ENCODE peak calls at places on chromosome 1, in six cellular contexts. One of them, this sample, is unnamed.

GRCh38 chr1:41343790-41344679 is 17.2 kb upstream of the FOXO6 start:
- DNase-seq in AG04450: no peak
- DNase-seq in ovary: no peak
- DNase-seq in transverse colon: no peak
- DNase-seq in aorta: peak; percentile 61
- DNase-seq in CD4-positive, alpha-beta memory T cell: no peak
- DNase-seq in this sample: no peak

GRCh38 chr1:211281322-211282022 is 22.3 kb downstream of the RCOR3 start:
- DNase-seq in AG04450: no peak
- DNase-seq in ovary: no peak
- DNase-seq in transverse colon: no peak
- DNase-seq in aorta: no peak
- DNase-seq in CD4-positive, alpha-beta memory T cell: no peak
- DNase-seq in this sample: no peak

GRCh38 chr1:41919764-41920397 is 1.2 kb upstream of the HIVEP3 start:
- DNase-seq in AG04450: no peak
- DNase-seq in ovary: no peak
- DNase-seq in transverse colon: peak; percentile 57
- DNase-seq in aorta: no peak
- DNase-seq in CD4-positive, alpha-beta memory T cell: peak; percentile 78
- DNase-seq in this sample: peak; percentile 61

GRCh38 chr1:6519935-6520621 is 28.6 kb upstream of the PLEKHG5 start:
- DNase-seq in AG04450: peak; percentile 46
- DNase-seq in ovary: peak; percentile 66
- DNase-seq in transverse colon: no peak
- DNase-seq in aorta: peak; percentile 79
- DNase-seq in CD4-positive, alpha-beta memory T cell: no peak
- DNase-seq in this sample: no peak

GRCh38 chr1:59556802-59557548 is 257.8 kb upstream of the HOOK1 start:
- DNase-seq in AG04450: no peak
- DNase-seq in ovary: no peak
- DNase-seq in transverse colon: peak; percentile 34
- DNase-seq in aorta: no peak
- DNase-seq in CD4-positive, alpha-beta memory T cell: no peak
- DNase-seq in this sample: no peak

GRCh38 chr1:99527078-99527477 is 118.8 kb upstream of the PALMD start:
- DNase-seq in AG04450: no peak
- DNase-seq in ovary: no peak
- DNase-seq in transverse colon: no peak
- DNase-seq in aorta: no peak
- DNase-seq in CD4-positive, alpha-beta memory T cell: no peak
- DNase-seq in this sample: no peak

GRCh38 chr1:85027242-85027983 is 20.9 kb downstream of the MCOLN3 start:
- DNase-seq in AG04450: no peak
- DNase-seq in ovary: no peak
- DNase-seq in transverse colon: no peak
- DNase-seq in aorta: no peak
- DNase-seq in CD4-positive, alpha-beta memory T cell: peak; percentile 44
- DNase-seq in this sample: no peak

GRCh38 chr1:17550684-17551584 is 11.4 kb downstream of the ARHGEF10L start:
- DNase-seq in AG04450: no peak
- DNase-seq in ovary: no peak
- DNase-seq in transverse colon: no peak
- DNase-seq in aorta: no peak
- DNase-seq in CD4-positive, alpha-beta memory T cell: no peak
- DNase-seq in this sample: no peak

GRCh38 chr1:32376199-32376598 is 13.9 kb downstream of the TSSK3 start:
- DNase-seq in AG04450: no peak
- DNase-seq in ovary: no peak
- DNase-seq in transverse colon: no peak
- DNase-seq in aorta: peak; percentile 48
- DNase-seq in CD4-positive, alpha-beta memory T cell: no peak
- DNase-seq in this sample: no peak

GRCh38 chr1:10939654-10940450 is 72.6 kb upstream of the TARDBP start:
- DNase-seq in AG04450: no peak
- DNase-seq in ovary: no peak
- DNase-seq in transverse colon: peak; percentile 31
- DNase-seq in aorta: no peak
- DNase-seq in CD4-positive, alpha-beta memory T cell: no peak
- DNase-seq in this sample: no peak

GRCh38 chr1:226604846-226605572 is 56.4 kb downstream of the STUM start:
- DNase-seq in AG04450: no peak
- DNase-seq in ovary: no peak
- DNase-seq in transverse colon: no peak
- DNase-seq in aorta: peak; percentile 61
- DNase-seq in CD4-positive, alpha-beta memory T cell: no peak
- DNase-seq in this sample: no peak

GRCh38 chr1:178862864-178863263 is 8.0 kb downstream of the ANGPTL1 start:
- DNase-seq in AG04450: no peak
- DNase-seq in ovary: no peak
- DNase-seq in transverse colon: no peak
- DNase-seq in aorta: no peak
- DNase-seq in CD4-positive, alpha-beta memory T cell: no peak
- DNase-seq in this sample: no peak

GRCh38 chr1:220908757-220909156 is 29.5 kb downstream of the HLX start:
- DNase-seq in AG04450: peak; percentile 7
- DNase-seq in ovary: no peak
- DNase-seq in transverse colon: no peak
- DNase-seq in aorta: no peak
- DNase-seq in CD4-positive, alpha-beta memory T cell: no peak
- DNase-seq in this sample: no peak

GRCh38 chr1:55211909-55212308 is 3.3 kb downstream of the USP24 start:
- DNase-seq in AG04450: no peak
- DNase-seq in ovary: no peak
- DNase-seq in transverse colon: no peak
- DNase-seq in aorta: no peak
- DNase-seq in CD4-positive, alpha-beta memory T cell: no peak
- DNase-seq in this sample: no peak

GRCh38 chr1:201916649-201917249 is 28.1 kb downstream of the SHISA4 start:
- DNase-seq in AG04450: peak; percentile 79
- DNase-seq in ovary: peak; percentile 64
- DNase-seq in transverse colon: peak; percentile 69
- DNase-seq in aorta: peak; percentile 94
- DNase-seq in CD4-positive, alpha-beta memory T cell: no peak
- DNase-seq in this sample: no peak

GRCh38 chr1:57860931-57861600 is 437.2 kb upstream of the DAB1 start:
- DNase-seq in AG04450: no peak
- DNase-seq in ovary: no peak
- DNase-seq in transverse colon: peak; percentile 28
- DNase-seq in aorta: no peak
- DNase-seq in CD4-positive, alpha-beta memory T cell: no peak
- DNase-seq in this sample: no peak

GRCh38 chr1:245837741-245838140 is 669.3 kb downstream of the SMYD3 start:
- DNase-seq in AG04450: no peak
- DNase-seq in ovary: no peak
- DNase-seq in transverse colon: no peak
- DNase-seq in aorta: no peak
- DNase-seq in CD4-positive, alpha-beta memory T cell: no peak
- DNase-seq in this sample: no peak

GRCh38 chr1:82567308-82567707 is 766.6 kb downstream of the ADGRL2 start:
- DNase-seq in AG04450: no peak
- DNase-seq in ovary: no peak
- DNase-seq in transverse colon: no peak
- DNase-seq in aorta: no peak
- DNase-seq in CD4-positive, alpha-beta memory T cell: no peak
- DNase-seq in this sample: no peak
- H3K9me3 ChIP-seq in AG04450: no peaks in the 10 kb centered on the region
- H3K9me3 ChIP-seq in ovary: no peaks in the 10 kb centered on the region
- H3K9me3 ChIP-seq in transverse colon: no peaks in the 10 kb centered on the region
- H3K9me3 ChIP-seq in aorta: no peaks in the 10 kb centered on the region
- H3K9me3 ChIP-seq in CD4-positive, alpha-beta memory T cell: no peaks in the 10 kb centered on the region
- H3K9me3 ChIP-seq in this sample: peaks cover 3% of the 10 kb centered on the region

DNA sequence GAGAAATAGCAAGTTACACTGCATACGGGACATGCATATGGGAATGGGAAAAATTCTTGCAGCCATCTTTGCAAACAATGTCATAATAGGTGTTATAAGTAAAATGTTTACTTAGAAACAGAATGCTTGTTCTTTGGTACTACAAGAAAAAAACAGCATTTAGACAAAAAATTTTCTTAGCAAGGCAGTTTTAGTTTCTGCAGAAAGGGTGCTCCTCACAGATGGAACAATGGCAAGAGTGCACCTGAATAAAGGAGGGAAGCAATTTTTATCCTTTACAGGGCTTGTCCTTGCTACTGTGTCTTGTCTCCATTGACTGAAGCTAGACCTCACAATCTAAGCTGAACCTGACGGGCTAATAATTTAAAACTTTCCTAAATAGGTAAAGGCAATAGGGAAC is 79.2 kb upstream of the DESI2 start:
- DNase-seq in AG04450: no peak
- DNase-seq in ovary: no peak
- DNase-seq in transverse colon: no peak
- DNase-seq in aorta: no peak
- DNase-seq in CD4-positive, alpha-beta memory T cell: no peak
- DNase-seq in this sample: no peak
- H3K9me3 ChIP-seq in AG04450: peaks cover 23% of the 10 kb centered on the region
- H3K9me3 ChIP-seq in ovary: no peaks in the 10 kb centered on the region
- H3K9me3 ChIP-seq in transverse colon: peaks cover 52% of the 10 kb centered on the region
- H3K9me3 ChIP-seq in aorta: peaks cover 18% of the 10 kb centered on the region
- H3K9me3 ChIP-seq in CD4-positive, alpha-beta memory T cell: peaks cover 23% of the 10 kb centered on the region
- H3K9me3 ChIP-seq in this sample: peaks cover 5% of the 10 kb centered on the region

GRCh38 chr1:158362941-158363340 is 9.2 kb downstream of the CD1E start:
- DNase-seq in AG04450: no peak
- DNase-seq in ovary: no peak
- DNase-seq in transverse colon: no peak
- DNase-seq in aorta: no peak
- DNase-seq in CD4-positive, alpha-beta memory T cell: no peak
- DNase-seq in this sample: no peak
- H3K9me3 ChIP-seq in AG04450: no peaks in the 10 kb centered on the region
- H3K9me3 ChIP-seq in ovary: no peaks in the 10 kb centered on the region
- H3K9me3 ChIP-seq in transverse colon: no peaks in the 10 kb centered on the region
- H3K9me3 ChIP-seq in aorta: no peaks in the 10 kb centered on the region
- H3K9me3 ChIP-seq in CD4-positive, alpha-beta memory T cell: no peaks in the 10 kb centered on the region
- H3K9me3 ChIP-seq in this sample: no peaks in the 10 kb centered on the region

GRCh38 chr1:66384258-66384657 is 149.7 kb upstream of the SGIP1 start:
- DNase-seq in AG04450: no peak
- DNase-seq in ovary: no peak
- DNase-seq in transverse colon: no peak
- DNase-seq in aorta: no peak
- DNase-seq in CD4-positive, alpha-beta memory T cell: no peak
- DNase-seq in this sample: no peak
- H3K9me3 ChIP-seq in AG04450: peaks cover 12% of the 10 kb centered on the region
- H3K9me3 ChIP-seq in ovary: no peaks in the 10 kb centered on the region
- H3K9me3 ChIP-seq in transverse colon: peaks cover 9% of the 10 kb centered on the region
- H3K9me3 ChIP-seq in aorta: no peaks in the 10 kb centered on the region
- H3K9me3 ChIP-seq in CD4-positive, alpha-beta memory T cell: no peaks in the 10 kb centered on the region
- H3K9me3 ChIP-seq in this sample: no peaks in the 10 kb centered on the region

DNA sequence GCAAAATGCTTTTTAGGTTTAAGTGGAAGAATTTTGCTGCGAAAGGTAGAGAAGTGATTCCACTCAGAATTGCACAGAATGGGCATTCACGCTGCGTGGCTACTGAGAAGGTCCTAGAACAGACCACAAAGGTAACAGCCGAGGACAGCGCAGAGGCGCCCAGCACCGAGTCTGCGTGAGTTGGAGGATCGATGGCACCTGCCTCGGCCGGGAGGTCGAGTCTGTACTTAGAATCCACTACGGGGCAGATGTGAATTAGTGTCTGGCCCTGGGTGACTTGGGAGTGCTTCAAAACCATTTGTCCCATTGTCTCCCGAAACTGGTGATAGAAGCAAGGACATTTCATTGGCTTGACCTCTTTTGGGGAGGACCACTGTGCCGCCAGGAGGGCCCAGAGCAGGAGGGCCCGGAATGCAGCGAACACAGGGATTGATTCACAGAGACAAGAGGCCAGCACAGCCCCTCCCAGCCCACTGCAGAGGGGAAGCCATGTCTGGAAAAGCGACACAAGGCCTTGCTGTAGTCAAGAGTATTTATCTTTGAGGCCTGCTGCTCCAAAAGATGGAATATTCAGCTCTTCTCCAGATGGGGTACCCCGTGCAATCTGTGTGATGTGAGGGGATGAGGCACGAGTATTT is 35.0 kb upstream of the TTC34 start:
- DNase-seq in AG04450: no peak
- DNase-seq in ovary: no peak
- DNase-seq in transverse colon: no peak
- DNase-seq in aorta: peak; percentile 59
- DNase-seq in CD4-positive, alpha-beta memory T cell: no peak
- DNase-seq in this sample: no peak
- H3K9me3 ChIP-seq in AG04450: peaks cover 77% of the 10 kb centered on the region
- H3K9me3 ChIP-seq in ovary: no peaks in the 10 kb centered on the region
- H3K9me3 ChIP-seq in transverse colon: no peaks in the 10 kb centered on the region
- H3K9me3 ChIP-seq in aorta: no peaks in the 10 kb centered on the region
- H3K9me3 ChIP-seq in CD4-positive, alpha-beta memory T cell: no peaks in the 10 kb centered on the region
- H3K9me3 ChIP-seq in this sample: no peaks in the 10 kb centered on the region

GRCh38 chr1:143625886-143626285 is 345.9 kb downstream of the FAM72C start:
- DNase-seq in AG04450: no peak
- DNase-seq in ovary: no peak
- DNase-seq in transverse colon: no peak
- DNase-seq in aorta: no peak
- DNase-seq in CD4-positive, alpha-beta memory T cell: no peak
- DNase-seq in this sample: no peak
- H3K9me3 ChIP-seq in AG04450: no peaks in the 10 kb centered on the region
- H3K9me3 ChIP-seq in ovary: no peaks in the 10 kb centered on the region
- H3K9me3 ChIP-seq in transverse colon: no peaks in the 10 kb centered on the region
- H3K9me3 ChIP-seq in aorta: no peaks in the 10 kb centered on the region
- H3K9me3 ChIP-seq in CD4-positive, alpha-beta memory T cell: no peaks in the 10 kb centered on the region
- H3K9me3 ChIP-seq in this sample: no peaks in the 10 kb centered on the region

GRCh38 chr1:248697907-248698306 is 4.7 kb downstream of the OR14I1 start:
- DNase-seq in AG04450: no peak
- DNase-seq in ovary: no peak
- DNase-seq in transverse colon: no peak
- DNase-seq in aorta: no peak
- DNase-seq in CD4-positive, alpha-beta memory T cell: no peak
- DNase-seq in this sample: no peak

GRCh38 chr1:248699099-248699498 is 3.5 kb downstream of the OR14I1 start:
- DNase-seq in AG04450: no peak
- DNase-seq in ovary: no peak
- DNase-seq in transverse colon: no peak
- DNase-seq in aorta: no peak
- DNase-seq in CD4-positive, alpha-beta memory T cell: no peak
- DNase-seq in this sample: no peak

GRCh38 chr1:248695451-248696132 is 7.0 kb downstream of the OR14I1 start:
- DNase-seq in AG04450: no peak
- DNase-seq in ovary: no peak
- DNase-seq in transverse colon: no peak
- DNase-seq in aorta: no peak
- DNase-seq in CD4-positive, alpha-beta memory T cell: no peak
- DNase-seq in this sample: no peak

GRCh38 chr1:248696775-248697174 is 5.8 kb downstream of the OR14I1 start:
- DNase-seq in AG04450: no peak
- DNase-seq in ovary: no peak
- DNase-seq in transverse colon: no peak
- DNase-seq in aorta: no peak
- DNase-seq in CD4-positive, alpha-beta memory T cell: no peak
- DNase-seq in this sample: no peak

GRCh38 chr1:248696261-248696660 is 6.3 kb downstream of the OR14I1 start:
- DNase-seq in AG04450: no peak
- DNase-seq in ovary: no peak
- DNase-seq in transverse colon: peak; percentile 48
- DNase-seq in aorta: no peak
- DNase-seq in CD4-positive, alpha-beta memory T cell: no peak
- DNase-seq in this sample: no peak
- H3K9me3 ChIP-seq in AG04450: peaks cover 35% of the 10 kb centered on the region
- H3K9me3 ChIP-seq in ovary: no peaks in the 10 kb centered on the region
- H3K9me3 ChIP-seq in transverse colon: no peaks in the 10 kb centered on the region
- H3K9me3 ChIP-seq in aorta: peaks cover 2% of the 10 kb centered on the region
- H3K9me3 ChIP-seq in CD4-positive, alpha-beta memory T cell: no peaks in the 10 kb centered on the region
- H3K9me3 ChIP-seq in this sample: no peaks in the 10 kb centered on the region

DNA sequence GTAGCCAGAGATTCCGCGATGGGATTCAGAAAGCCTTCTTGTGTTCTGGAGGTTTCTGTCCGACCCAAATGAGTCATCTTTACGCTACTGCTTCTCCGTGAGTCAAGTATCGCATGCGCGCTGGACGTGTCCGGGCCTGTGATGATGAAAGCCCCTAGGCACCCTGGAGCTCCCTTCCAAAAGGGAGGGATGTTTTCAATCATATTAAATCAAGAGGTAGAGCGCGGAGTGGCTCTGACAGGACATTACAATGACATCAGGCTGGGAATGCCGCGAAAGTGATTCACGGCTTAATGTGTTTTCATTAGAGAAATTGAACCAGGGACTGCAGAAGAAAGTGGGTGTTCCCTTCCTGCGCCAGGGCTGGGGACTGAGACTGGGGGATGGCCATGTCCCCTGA is 48.5 kb downstream of the AJAP1 start:
- DNase-seq in AG04450: no peak
- DNase-seq in ovary: no peak
- DNase-seq in transverse colon: no peak
- DNase-seq in aorta: no peak
- DNase-seq in CD4-positive, alpha-beta memory T cell: no peak
- DNase-seq in this sample: no peak
- H3K9me3 ChIP-seq in AG04450: peaks cover 83% of the 10 kb centered on the region
- H3K9me3 ChIP-seq in ovary: no peaks in the 10 kb centered on the region
- H3K9me3 ChIP-seq in transverse colon: no peaks in the 10 kb centered on the region
- H3K9me3 ChIP-seq in aorta: no peaks in the 10 kb centered on the region
- H3K9me3 ChIP-seq in CD4-positive, alpha-beta memory T cell: no peaks in the 10 kb centered on the region
- H3K9me3 ChIP-seq in this sample: no peaks in the 10 kb centered on the region